ENCODE peak calls at places on chromosomes 4 and X, in four cellular contexts. O is lung microvascular endothelial cell, B is progenitor cell of endocrine pancreas, U is astrocyte of the hippocampus. T is an unnamed sample.

GRCh38 chr4:69878250-69878649 is 18.3 kb upstream of the SULT1E1 start:
- DNase-seq in O (no peak), B (no peak), U (no peak), T (no peak)

GRCh38 chr4:146317783-146318182 is 103.4 kb downstream of the REELD1 start:
- DNase-seq in O (no peak), B (no peak), U (no peak), T (no peak)

GRCh38 chr4:177484613-177485021 is 42.4 kb upstream of the AGA start:
- DNase-seq in O (peak; percentile 5), B (no peak), U (peak; percentile 57), T (no peak)

GRCh38 chrX:18856645-18856997 is 127.3 kb downstream of the PHKA2 start:
- DNase-seq in O (no peak), B (no peak), U (no peak), T (no peak)

GRCh38 chrX:1202251-1202650 is 10.2 kb downstream of the CRLF2 start:
- DNase-seq in O (no peak), B (no peak), U (no peak), T (no peak)

GRCh38 chrX:71365356-71365875 is 741 bp upstream of the TAF1 start:
- DNase-seq in O (no peak), B (no peak), U (no peak), T (no peak)

GRCh38 chr4:75512336-75513211 is 1.6 kb downstream of the RCHY1 start:
- DNase-seq in O (peak; percentile 44), B (no peak), U (peak; percentile 49), T (no peak)

GRCh38 chr4:139223682-139224317 is 46.8 kb upstream of the ELF2 start:
- DNase-seq in O (no peak), B (no peak), U (peak; percentile 70), T (no peak)

GRCh38 chr4:4502694-4503311 is 39.0 kb downstream of the STX18 start:
- DNase-seq in O (peak; percentile 31), B (no peak), U (peak; percentile 70), T (no peak)

GRCh38 chrX:31333181-31333831 is 261.5 kb upstream of the FTHL17 start:
- DNase-seq in O (no peak), B (no peak), U (peak; percentile 62), T (no peak)

GRCh38 chr4:159238631-159239030 is 135.8 kb downstream of the RAPGEF2 start:
- DNase-seq in O (peak; percentile 66), B (no peak), U (no peak), T (no peak)

GRCh38 chr4:48970471-48970921 is 15.6 kb upstream of the CWH43 start:
- DNase-seq in O (no peak), B (no peak), U (no peak), T (no peak)

GRCh38 chr4:69828828-69829227 is 31.1 kb downstream of the SULT1E1 start:
- DNase-seq in O (no peak), B (no peak), U (no peak), T (no peak)

GRCh38 chr4:1539132-1539755 is 133.0 kb upstream of the NKX1-1 start:
- DNase-seq in O (no peak), B (no peak), U (no peak), T (no peak)

GRCh38 chr4:68368566-68369473 is 18.9 kb upstream of the YTHDC1 start:
- DNase-seq in O (no peak), B (no peak), U (peak; percentile 78), T (no peak)

GRCh38 chrX:23788521-23788920 is 5.5 kb downstream of the SAT1 start:
- DNase-seq in O (no peak), B (no peak), U (no peak), T (no peak)

GRCh38 chr4:69601065-69601464 is 38.4 kb downstream of the UGT2A2 start:
- DNase-seq in O (no peak), B (no peak), U (no peak), T (no peak)

GRCh38 chr4:123265443-123265842 is 131.2 kb upstream of the SPRY1 start:
- DNase-seq in O (no peak), B (no peak), U (no peak), T (no peak)

GRCh38 chrX:111431007-111431406 is 19.0 kb upstream of the DCX start:
- DNase-seq in O (no peak), B (no peak), U (no peak), T (no peak)

GRCh38 chr4:158649111-158649680 is 22.5 kb downstream of the C4orf46 start:
- DNase-seq in O (no peak), B (no peak), U (no peak), T (no peak)

GRCh38 chrX:76148753-76149152 is 24.1 kb upstream of the PBDC1 start:
- DNase-seq in O (peak; percentile 30), B (no peak), U (peak; percentile 29), T (peak; percentile 19)

T was measured in activated gamma-delta T cell treated with anti-CD3 and anti-CD28 coated beads, Interleukin-2, amount 50 U/mL, for 16 hours.